ENCODE peak calls at places on chromosomes 3 and 15, in eight cellular contexts. K is heart right ventricle, S is RWPE1, I is upper lobe of left lung, H is sigmoid colon, A is PC-3, J is brain microvascular endothelial cell, G is lower lobe of right lung. E is an unnamed sample.

GRCh38 chr3:120143676-120144075 is 49.4 kb upstream of the GSK3B start:
- DNase-seq in K (no peak), S (no peak), I (no peak), H (no peak), A (peak; percentile 44), J (no peak), G (no peak), E (peak; percentile 48)

GRCh38 chr15:42394131-42394530 is 34.8 kb downstream of the CAPN3 start:
- DNase-seq in K (no peak), S (no peak), I (peak; percentile 30), H (no peak), A (no peak), J (no peak), G (no peak), E (no peak)

GRCh38 chr3:39637807-39638206 is 170.3 kb downstream of the MOBP start:
- DNase-seq in K (no peak), S (peak; percentile 32), I (no peak), H (no peak), A (peak; percentile 61), J (peak; percentile 32), G (no peak), E (peak; percentile 63)

GRCh38 chr15:65354835-65355172 is 23.0 kb downstream of the IGDCC3 start:
- DNase-seq in K (no peak), S (no peak), I (peak; percentile 70), H (no peak), A (no peak), J (no peak), G (no peak), E (no peak)

GRCh38 chr3:128050597-128050996 is 1.6 kb upstream of the SEC61A1 start:
- DNase-seq in K (no peak), S (no peak), I (no peak), H (no peak), A (peak; percentile 71), J (no peak), G (no peak), E (peak; percentile 47)

GRCh38 chr3:21942328-21942727 is 191.3 kb upstream of the ZNF385D start:
- DNase-seq in K (no peak), S (no peak), I (no peak), H (no peak), A (peak; percentile 96), J (peak; percentile 86), G (no peak), E (peak; percentile 8)

GRCh38 chr3:124351430-124352142 is 359.7 kb upstream of the ROPN1 start:
- DNase-seq in K (no peak), S (peak; percentile 66), I (no peak), H (no peak), A (peak; percentile 84), J (peak; percentile 66), G (no peak), E (peak; percentile 28)

GRCh38 chr3:38646630-38647029 is 2.9 kb downstream of the SCN5A start:
- DNase-seq in K (no peak), S (no peak), I (no peak), H (peak; percentile 6), A (peak; percentile 32), J (no peak), G (no peak), E (no peak)

GRCh38 chr3:62319570-62320243 is 53.6 kb downstream of the FEZF2 start:
- DNase-seq in K (no peak), S (no peak), I (no peak), H (no peak), A (peak; percentile 20), J (no peak), G (no peak), E (no peak)

GRCh38 chr3:162641317-162641716 is 1144.7 kb downstream of the OTOL1 start:
- DNase-seq in K (no peak), S (no peak), I (no peak), H (no peak), A (no peak), J (no peak), G (no peak), E (no peak)

GRCh38 chr15:58898150-58898680 is 35.3 kb downstream of the SLTM start:
- DNase-seq in K (no peak), S (no peak), I (no peak), H (no peak), A (no peak), J (no peak), G (no peak), E (no peak)

GRCh38 chr15:38864827-38865604 is 300.4 kb upstream of the RASGRP1 start:
- DNase-seq in K (no peak), S (no peak), I (no peak), H (peak; percentile 81), A (no peak), J (peak; percentile 80), G (no peak), E (no peak)

GRCh38 chr3:148791296-148791695 is 36.3 kb upstream of the CPB1 start:
- DNase-seq in K (no peak), S (no peak), I (no peak), H (no peak), A (no peak), J (no peak), G (no peak), E (no peak)

GRCh38 chr15:77027111-77027696 is 32.3 kb downstream of the PSTPIP1 start:
- DNase-seq in K (no peak), S (no peak), I (no peak), H (peak; percentile 53), A (no peak), J (no peak), G (no peak), E (no peak)

GRCh38 chr3:16290007-16290826 is 25.2 kb downstream of the OXNAD1 start:
- DNase-seq in K (no peak), S (peak; percentile 25), I (no peak), H (no peak), A (peak; percentile 73), J (peak; percentile 51), G (no peak), E (peak; percentile 28)

GRCh38 chr15:70014860-70015490 is 82.7 kb downstream of the TLE3 start:
- DNase-seq in K (no peak), S (no peak), I (no peak), H (no peak), A (no peak), J (no peak), G (peak; percentile 43), E (no peak)

GRCh38 chr3:45318712-45319111 is 69.7 kb upstream of the LARS2 start:
- DNase-seq in K (no peak), S (no peak), I (no peak), H (no peak), A (no peak), J (no peak), G (no peak), E (no peak)

GRCh38 chr3:150760431-150761200 is 2.4 kb downstream of the SIAH2 start:
- DNase-seq in K (no peak), S (no peak), I (no peak), H (no peak), A (no peak), J (no peak), G (no peak), E (no peak)

GRCh38 chr15:60643490-60644040 is 164.6 kb upstream of the ICE2 start:
- DNase-seq in K (no peak), S (no peak), I (no peak), H (no peak), A (no peak), J (no peak), G (no peak), E (no peak)

GRCh38 chr3:148943531-148944200 is 47.7 kb upstream of the GYG1 start:
- DNase-seq in K (no peak), S (peak; percentile 91), I (no peak), H (no peak), A (peak; percentile 93), J (peak; percentile 86), G (no peak), E (peak; percentile 73)

GRCh38 chr15:37789392-37789776 is 145.1 kb upstream of the TMCO5A start:
- DNase-seq in K (no peak), S (no peak), I (no peak), H (no peak), A (no peak), J (no peak), G (no peak), E (no peak)

GRCh38 chr15:55017636-55018035 is 179.1 kb downstream of the RSL24D1 start:
- DNase-seq in K (no peak), S (no peak), I (no peak), H (no peak), A (no peak), J (no peak), G (no peak), E (no peak)
- H3K27ac ChIP-seq in K (no peak overlapping the region), S (no peak overlapping the region), I (no peak overlapping the region), H (no peak overlapping the region), A (no peak overlapping the region), J (no peak overlapping the region), G (no peak overlapping the region), E (no peak overlapping the region)

GRCh38 chr3:58241321-58242044 is 3.9 kb downstream of the ABHD6 start:
- DNase-seq in K (no peak), S (no peak), I (no peak), H (no peak), A (no peak), J (no peak), G (no peak), E (no peak)
- H3K27ac ChIP-seq in K (no peak overlapping the region), S (peak overlapping the region; percentile 13), I (no peak overlapping the region), H (peak overlapping the region; percentile 21), A (peak overlapping the region; percentile 15), J (no peak overlapping the region), G (no peak overlapping the region), E (no peak overlapping the region)

GRCh38 chr3:64130436-64130835 is 94.8 kb downstream of the PRICKLE2 start:
- DNase-seq in K (no peak), S (no peak), I (no peak), H (no peak), A (no peak), J (no peak), G (no peak), E (no peak)

GRCh38 chr3:64131755-64132154 is 93.5 kb downstream of the PRICKLE2 start:
- DNase-seq in K (no peak), S (no peak), I (no peak), H (no peak), A (no peak), J (no peak), G (no peak), E (no peak)

GRCh38 chr3:64129106-64129505 is 96.2 kb downstream of the PRICKLE2 start:
- DNase-seq in K (no peak), S (no peak), I (no peak), H (no peak), A (no peak), J (no peak), G (no peak), E (no peak)

GRCh38 chr3:64133272-64133671 is 92.0 kb downstream of the PRICKLE2 start:
- DNase-seq in K (no peak), S (no peak), I (no peak), H (no peak), A (no peak), J (no peak), G (no peak), E (no peak)

DNA sequence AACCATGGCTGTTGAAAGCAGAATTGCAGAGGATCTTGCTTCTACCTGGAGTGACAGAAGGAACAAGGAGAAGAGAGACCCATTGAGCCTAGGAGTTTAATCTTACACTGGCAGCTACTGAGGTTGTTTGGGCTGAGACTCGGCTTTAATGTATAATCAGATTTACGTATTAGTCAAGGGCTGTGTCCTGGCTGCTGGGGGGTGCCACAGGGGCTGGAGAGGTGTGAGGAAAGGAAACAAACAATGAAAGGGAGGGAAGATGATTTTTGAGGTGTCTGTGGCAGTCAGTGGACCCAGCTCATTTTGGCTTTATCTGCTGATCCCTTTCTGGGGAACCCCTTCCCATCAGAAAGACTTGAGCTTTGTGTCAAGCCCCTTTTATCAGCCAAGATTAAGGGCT is 95.7 kb downstream of the PRICKLE2 start:
- DNase-seq in K (no peak), S (no peak), I (no peak), H (no peak), A (no peak), J (no peak), G (no peak), E (no peak)
- H3K27ac ChIP-seq in K (no peak overlapping the region), S (no peak overlapping the region), I (no peak overlapping the region), H (no peak overlapping the region), A (no peak overlapping the region), J (no peak overlapping the region), G (no peak overlapping the region), E (no peak overlapping the region)

GRCh38 chr3:48881006-48881405 is 17.7 kb downstream of the SLC25A20 start:
- DNase-seq in K (no peak), S (no peak), I (no peak), H (no peak), A (no peak), J (no peak), G (no peak), E (no peak)
- H3K27ac ChIP-seq in K (no peak overlapping the region), S (no peak overlapping the region), I (no peak overlapping the region), H (no peak overlapping the region), A (no peak overlapping the region), J (no peak overlapping the region), G (no peak overlapping the region), E (no peak overlapping the region)